ENCODE peak calls at places on chromosomes 12 and 14, in five cellular contexts. O is HTR-8/SVneo, V is NCI-H2081, Z is SK-MEL-5, W is amniotic stem cell. A is an unnamed sample.

GRCh38 chr12:100213016-100213891 is 12.6 kb downstream of the ACTR6 start:
- DNase-seq in O (no peak), V (no peak), Z (no peak), W (no peak), A (no peak)

GRCh38 chr12:74890237-74890599 is 319.4 kb downstream of the KCNC2 start:
- DNase-seq in O (peak), V (no peak), Z (peak), W (peak), A (peak)

GRCh38 chr12:13164859-13165577 is 31.5 kb upstream of the EMP1 start:
- DNase-seq in O (no peak), V (no peak), Z (no peak), W (no peak), A (no peak)

GRCh38 chr14:23306412-23307145 is at the start of gene BCL2L2:
- DNase-seq in O (peak), V (peak), Z (peak), W (peak), A (no peak)

GRCh38 chr14:54374117-54374884 is 22.5 kb upstream of the CDKN3 start:
- DNase-seq in O (no peak), V (no peak), Z (no peak), W (no peak), A (no peak)

GRCh38 chr12:14874882-14875281 is 10.8 kb downstream of the MGP start:
- DNase-seq in O (no peak), V (no peak), Z (no peak), W (no peak), A (no peak)

GRCh38 chr14:93231129-93231979 is 24.3 kb downstream of the UBR7 start:
- DNase-seq in O (no peak), V (no peak), Z (peak), W (no peak), A (peak)

GRCh38 chr12:11786638-11787365 is 137.3 kb downstream of the ETV6 start:
- DNase-seq in O (no peak), V (no peak), Z (no peak), W (no peak), A (no peak)

GRCh38 chr14:75720828-75721227 is 59.8 kb downstream of the TTLL5 start:
- DNase-seq in O (no peak), V (no peak), Z (no peak), W (no peak), A (no peak)

GRCh38 chr12:123543541-123543940 is 10.0 kb upstream of the RILPL1 start:
- DNase-seq in O (no peak), V (no peak), Z (no peak), W (no peak), A (no peak)

GRCh38 chr12:2651061-2651965 is 143.5 kb upstream of the FKBP4 start:
- DNase-seq in O (no peak), V (no peak), Z (no peak), W (no peak), A (no peak)

GRCh38 chr14:34012978-34013713 is 62.3 kb upstream of the EGLN3 start:
- DNase-seq in O (no peak), V (no peak), Z (no peak), W (no peak), A (no peak)

GRCh38 chr14:68774771-68775613 is 17.9 kb downstream of the ZFP36L1 start:
- DNase-seq in O (no peak), V (peak), Z (peak), W (peak), A (no peak)

GRCh38 chr12:47652491-47653234 is 53.2 kb downstream of the RPAP3 start:
- DNase-seq in O (no peak), V (no peak), Z (peak), W (no peak), A (peak)

GRCh38 chr14:28875937-28876910 is 109.6 kb downstream of the FOXG1 start:
- DNase-seq in O (no peak), V (peak), Z (no peak), W (no peak), A (no peak)

GRCh38 chr14:88323086-88323519 is at the start of gene KCNK10:
- DNase-seq in O (no peak), V (no peak), Z (no peak), W (no peak), A (no peak)

GRCh38 chr12:81208193-81208946 is 130.5 kb downstream of the ACSS3 start:
- DNase-seq in O (no peak), V (peak), Z (no peak), W (no peak), A (peak)

GRCh38 chr14:56100556-56100955 is 17.7 kb upstream of the PELI2 start:
- DNase-seq in O (no peak), V (no peak), Z (no peak), W (peak), A (no peak)

GRCh38 chr12:52644078-52644415 is 8.0 kb downstream of the KRT2 start:
- DNase-seq in O (no peak), V (no peak), Z (no peak), W (no peak), A (no peak)

GRCh38 chr12:60169904-60170303 is 574.1 kb downstream of the SLC16A7 start:
- DNase-seq in O (no peak), V (no peak), Z (no peak), W (no peak), A (no peak)

GRCh38 chr12:47417146-47417545 is 288.7 kb downstream of the RPAP3 start:
- DNase-seq in O (no peak), V (no peak), Z (no peak), W (no peak), A (no peak)

GRCh38 chr12:116502989-116503496 is 56.1 kb upstream of the MAP1LC3B2 start:
- DNase-seq in O (no peak), V (no peak), Z (no peak), W (no peak), A (no peak)

GRCh38 chr14:83372271-83372670 is 1838.6 kb upstream of the SEL1L start:
- DNase-seq in O (no peak), V (no peak), Z (no peak), W (no peak), A (no peak)

GRCh38 chr12:2283910-2284309 is 231.1 kb downstream of the CACNA1C start:
- DNase-seq in O (no peak), V (no peak), Z (no peak), W (no peak), A (no peak)

GRCh38 chr12:93954160-93955112 is 193.9 kb upstream of the PLXNC1 start:
- DNase-seq in O (no peak), V (no peak), Z (no peak), W (no peak), A (no peak)

GRCh38 chr12:56410768-56411167 is 38.5 kb downstream of the TIMELESS start:
- DNase-seq in O (no peak), V (no peak), Z (no peak), W (no peak), A (no peak)

GRCh38 chr12:3365416-3366385 is 125.3 kb upstream of the PRMT8 start:
- DNase-seq in O (no peak), V (peak), Z (no peak), W (no peak), A (no peak)

GRCh38 chr14:99548871-99549270 is 55.1 kb downstream of the CCDC85C start:
- DNase-seq in O (no peak), V (no peak), Z (no peak), W (no peak), A (no peak)

GRCh38 chr12:68359669-68360068 is 27.5 kb upstream of the MDM1 start:
- DNase-seq in O (no peak), V (no peak), Z (no peak), W (no peak), A (no peak)

GRCh38 chr14:55071870-55072640 is 20.6 kb downstream of the MAPK1IP1L start:
- DNase-seq in O (no peak), V (no peak), Z (peak), W (peak), A (no peak)

A was measured in smooth muscle cell of the brain vasculature.